ENCODE peak calls at places on chromosomes 12 and 14, in nine cellular contexts. One of them, this sample, is unnamed.

GRCh38 chr12:130429656-130430505 is 92.2 kb downstream of the PIWIL1 start:
- DNase-seq in IMR-90: no peak
- DNase-seq in endothelial cell of umbilical vein: no peak
- DNase-seq in stomach: peak
- DNase-seq in body of pancreas: no peak
- DNase-seq in ovary: no peak
- DNase-seq in Peyer's patch: peak
- DNase-seq in tibial nerve: no peak
- DNase-seq in transverse colon: no peak
- DNase-seq in this sample: no peak

GRCh38 chr12:130088509-130088908 is 73.8 kb upstream of the FZD10 start:
- DNase-seq in IMR-90: no peak
- DNase-seq in transverse colon: no peak
- DNase-seq in Peyer's patch: no peak
- DNase-seq in body of pancreas: no peak
- DNase-seq in endothelial cell of umbilical vein: no peak
- DNase-seq in tibial nerve: peak
- DNase-seq in ovary: no peak
- DNase-seq in stomach: no peak
- DNase-seq in this sample: no peak

GRCh38 chr14:37469650-37470049 is 125.4 kb downstream of the FOXA1 start:
- DNase-seq in stomach: no peak
- DNase-seq in Peyer's patch: no peak
- DNase-seq in tibial nerve: no peak
- DNase-seq in transverse colon: no peak
- DNase-seq in endothelial cell of umbilical vein: no peak
- DNase-seq in ovary: no peak
- DNase-seq in IMR-90: no peak
- DNase-seq in body of pancreas: no peak
- DNase-seq in this sample: no peak

GRCh38 chr12:64010069-64010686 is 165.7 kb downstream of the SRGAP1 start:
- DNase-seq in tibial nerve: no peak
- DNase-seq in body of pancreas: no peak
- DNase-seq in transverse colon: no peak
- DNase-seq in stomach: no peak
- DNase-seq in ovary: no peak
- DNase-seq in endothelial cell of umbilical vein: no peak
- DNase-seq in Peyer's patch: no peak
- DNase-seq in IMR-90: peak
- DNase-seq in this sample: no peak

GRCh38 chr12:78210894-78211302 is 380.2 kb downstream of the NAV3 start:
- DNase-seq in IMR-90: peak
- DNase-seq in stomach: no peak
- DNase-seq in body of pancreas: no peak
- DNase-seq in transverse colon: no peak
- DNase-seq in ovary: no peak
- DNase-seq in tibial nerve: no peak
- DNase-seq in Peyer's patch: no peak
- DNase-seq in endothelial cell of umbilical vein: peak
- DNase-seq in this sample: no peak

GRCh38 chr12:52441320-52441911 is 7.2 kb upstream of the KRT75 start:
- DNase-seq in tibial nerve: no peak
- DNase-seq in Peyer's patch: no peak
- DNase-seq in stomach: no peak
- DNase-seq in body of pancreas: no peak
- DNase-seq in endothelial cell of umbilical vein: no peak
- DNase-seq in IMR-90: peak
- DNase-seq in transverse colon: no peak
- DNase-seq in ovary: no peak
- DNase-seq in this sample: no peak

GRCh38 chr12:85657836-85658235 is 178.4 kb downstream of the RASSF9 start:
- DNase-seq in Peyer's patch: no peak
- DNase-seq in tibial nerve: no peak
- DNase-seq in ovary: no peak
- DNase-seq in stomach: no peak
- DNase-seq in endothelial cell of umbilical vein: no peak
- DNase-seq in body of pancreas: no peak
- DNase-seq in transverse colon: no peak
- DNase-seq in IMR-90: no peak
- DNase-seq in this sample: no peak

GRCh38 chr14:64778114-64778754 is 74.0 kb downstream of the PLEKHG3 start:
- DNase-seq in ovary: no peak
- DNase-seq in endothelial cell of umbilical vein: no peak
- DNase-seq in IMR-90: no peak
- DNase-seq in tibial nerve: no peak
- DNase-seq in transverse colon: no peak
- DNase-seq in body of pancreas: peak
- DNase-seq in stomach: no peak
- DNase-seq in Peyer's patch: no peak
- DNase-seq in this sample: no peak

DNA sequence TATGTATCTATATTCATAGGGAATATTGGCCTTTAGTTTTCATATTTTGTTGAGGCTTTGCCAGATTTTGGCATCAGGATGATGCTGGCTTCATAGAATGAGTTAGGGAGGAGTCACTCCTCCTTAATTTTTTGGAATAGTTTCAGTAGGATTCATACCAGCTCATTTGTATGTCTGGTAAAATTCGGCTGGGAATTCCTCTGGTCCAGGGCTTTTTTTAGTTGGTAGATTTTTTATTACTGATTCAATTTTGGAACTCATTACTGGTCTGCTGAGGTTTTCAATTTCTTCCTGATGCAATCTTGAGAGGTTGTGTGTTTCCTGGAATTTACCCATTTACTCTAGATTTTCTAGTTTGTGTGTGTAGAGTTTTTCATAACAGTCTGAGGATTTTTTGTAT is 175.2 kb downstream of the EPS8 start:
- DNase-seq in body of pancreas: no peak
- DNase-seq in transverse colon: no peak
- DNase-seq in IMR-90: no peak
- DNase-seq in tibial nerve: no peak
- DNase-seq in ovary: no peak
- DNase-seq in stomach: no peak
- DNase-seq in Peyer's patch: no peak
- DNase-seq in endothelial cell of umbilical vein: no peak
- DNase-seq in this sample: no peak
- TF ChIP-seq POLR2A in body of pancreas: no peak
- TF ChIP-seq POLR2A in transverse colon: no peak
- TF ChIP-seq POLR2A in IMR-90: no peak
- TF ChIP-seq POLR2A in tibial nerve: no peak
- TF ChIP-seq POLR2A in ovary: no peak
- TF ChIP-seq POLR2A in stomach: no peak
- TF ChIP-seq POLR2A in Peyer's patch: no peak
- TF ChIP-seq POLR2A in endothelial cell of umbilical vein: no peak
- TF ChIP-seq POLR2A in this sample: no peak

GRCh38 chr14:75060420-75060819 is 3.4 kb downstream of the ACYP1 start:
- DNase-seq in body of pancreas: no peak
- DNase-seq in transverse colon: no peak
- DNase-seq in ovary: no peak
- DNase-seq in tibial nerve: no peak
- DNase-seq in stomach: no peak
- DNase-seq in IMR-90: no peak
- DNase-seq in endothelial cell of umbilical vein: no peak
- DNase-seq in Peyer's patch: no peak
- DNase-seq in this sample: no peak

GRCh38 chr14:75067212-75067611 is 2.2 kb upstream of the ZC2HC1C start:
- DNase-seq in tibial nerve: no peak
- DNase-seq in stomach: no peak
- DNase-seq in IMR-90: no peak
- DNase-seq in transverse colon: no peak
- DNase-seq in ovary: no peak
- DNase-seq in endothelial cell of umbilical vein: no peak
- DNase-seq in Peyer's patch: no peak
- DNase-seq in body of pancreas: no peak
- DNase-seq in this sample: no peak

GRCh38 chr14:75064205-75064567 is 362 bp upstream of the ACYP1 start:
- DNase-seq in transverse colon: no peak
- DNase-seq in stomach: no peak
- DNase-seq in endothelial cell of umbilical vein: no peak
- DNase-seq in tibial nerve: no peak
- DNase-seq in body of pancreas: no peak
- DNase-seq in Peyer's patch: no peak
- DNase-seq in IMR-90: no peak
- DNase-seq in ovary: no peak
- DNase-seq in this sample: no peak

GRCh38 chr14:75063013-75063412 is 811 bp downstream of the ACYP1 start:
- DNase-seq in body of pancreas: no peak
- DNase-seq in Peyer's patch: no peak
- DNase-seq in tibial nerve: no peak
- DNase-seq in stomach: no peak
- DNase-seq in transverse colon: no peak
- DNase-seq in ovary: no peak
- DNase-seq in IMR-90: no peak
- DNase-seq in endothelial cell of umbilical vein: no peak
- DNase-seq in this sample: no peak

GRCh38 chr14:75063491-75064204 is at the start of gene ACYP1:
- DNase-seq in ovary: peak
- DNase-seq in IMR-90: peak
- DNase-seq in stomach: peak
- DNase-seq in transverse colon: peak
- DNase-seq in body of pancreas: peak
- DNase-seq in tibial nerve: peak
- DNase-seq in Peyer's patch: peak
- DNase-seq in endothelial cell of umbilical vein: peak
- DNase-seq in this sample: peak
- TF ChIP-seq POLR2A in ovary: peak
- TF ChIP-seq POLR2A in IMR-90: no peak
- TF ChIP-seq POLR2A in stomach: no peak
- TF ChIP-seq POLR2A in transverse colon: peak
- TF ChIP-seq POLR2A in body of pancreas: peak
- TF ChIP-seq POLR2A in tibial nerve: no peak
- TF ChIP-seq POLR2A in Peyer's patch: peak
- TF ChIP-seq POLR2A in endothelial cell of umbilical vein: peak
- TF ChIP-seq POLR2A in this sample: peak

GRCh38 chr12:92144045-92144630 is 1.5 kb downstream of the BTG1 start:
- DNase-seq in IMR-90: peak
- DNase-seq in body of pancreas: peak
- DNase-seq in ovary: peak
- DNase-seq in endothelial cell of umbilical vein: peak
- DNase-seq in stomach: peak
- DNase-seq in tibial nerve: peak
- DNase-seq in transverse colon: peak
- DNase-seq in Peyer's patch: peak
- DNase-seq in this sample: peak

GRCh38 chr12:92145481-92145730 is 240 bp downstream of the BTG1 start:
- DNase-seq in endothelial cell of umbilical vein: no peak
- DNase-seq in tibial nerve: no peak
- DNase-seq in body of pancreas: no peak
- DNase-seq in ovary: no peak
- DNase-seq in stomach: no peak
- DNase-seq in transverse colon: no peak
- DNase-seq in IMR-90: no peak
- DNase-seq in Peyer's patch: no peak
- DNase-seq in this sample: no peak

GRCh38 chr12:92145731-92146496 is at the start of gene BTG1:
- DNase-seq in stomach: peak
- DNase-seq in Peyer's patch: peak
- DNase-seq in IMR-90: peak
- DNase-seq in ovary: peak
- DNase-seq in body of pancreas: peak
- DNase-seq in tibial nerve: peak
- DNase-seq in transverse colon: peak
- DNase-seq in endothelial cell of umbilical vein: peak
- DNase-seq in this sample: peak

GRCh38 chr12:92143280-92143679 is 2.4 kb downstream of the BTG1 start:
- DNase-seq in tibial nerve: no peak
- DNase-seq in IMR-90: no peak
- DNase-seq in endothelial cell of umbilical vein: peak
- DNase-seq in Peyer's patch: no peak
- DNase-seq in body of pancreas: no peak
- DNase-seq in stomach: no peak
- DNase-seq in transverse colon: no peak
- DNase-seq in ovary: no peak
- DNase-seq in this sample: no peak

GRCh38 chr12:92144631-92145480 is 790 bp downstream of the BTG1 start:
- DNase-seq in IMR-90: peak
- DNase-seq in tibial nerve: no peak
- DNase-seq in body of pancreas: peak
- DNase-seq in stomach: peak
- DNase-seq in ovary: peak
- DNase-seq in transverse colon: peak
- DNase-seq in Peyer's patch: peak
- DNase-seq in endothelial cell of umbilical vein: peak
- DNase-seq in this sample: no peak
- TF ChIP-seq POLR2A in IMR-90: no peak
- TF ChIP-seq POLR2A in tibial nerve: no peak
- TF ChIP-seq POLR2A in body of pancreas: peak
- TF ChIP-seq POLR2A in stomach: no peak
- TF ChIP-seq POLR2A in ovary: no peak
- TF ChIP-seq POLR2A in transverse colon: peak
- TF ChIP-seq POLR2A in Peyer's patch: peak
- TF ChIP-seq POLR2A in endothelial cell of umbilical vein: peak
- TF ChIP-seq POLR2A in this sample: peak

GRCh38 chr12:106138646-106139421 is at the start of gene NUAK1:
- DNase-seq in body of pancreas: peak
- DNase-seq in tibial nerve: no peak
- DNase-seq in stomach: peak
- DNase-seq in endothelial cell of umbilical vein: peak
- DNase-seq in Peyer's patch: peak
- DNase-seq in ovary: peak
- DNase-seq in IMR-90: peak
- DNase-seq in transverse colon: peak
- DNase-seq in this sample: peak

GRCh38 chr12:106141003-106141402 is 2.2 kb upstream of the NUAK1 start:
- DNase-seq in body of pancreas: no peak
- DNase-seq in endothelial cell of umbilical vein: no peak
- DNase-seq in tibial nerve: no peak
- DNase-seq in transverse colon: no peak
- DNase-seq in ovary: no peak
- DNase-seq in IMR-90: no peak
- DNase-seq in stomach: no peak
- DNase-seq in Peyer's patch: no peak
- DNase-seq in this sample: no peak

GRCh38 chr12:106140223-106140986 is 1.7 kb upstream of the NUAK1 start:
- DNase-seq in stomach: no peak
- DNase-seq in ovary: peak
- DNase-seq in IMR-90: no peak
- DNase-seq in tibial nerve: no peak
- DNase-seq in endothelial cell of umbilical vein: no peak
- DNase-seq in Peyer's patch: no peak
- DNase-seq in transverse colon: no peak
- DNase-seq in body of pancreas: peak
- DNase-seq in this sample: no peak

GRCh38 chr12:106138279-106138645 is 492 bp downstream of the NUAK1 start:
- DNase-seq in IMR-90: no peak
- DNase-seq in tibial nerve: no peak
- DNase-seq in stomach: no peak
- DNase-seq in body of pancreas: peak
- DNase-seq in transverse colon: no peak
- DNase-seq in ovary: peak
- DNase-seq in endothelial cell of umbilical vein: no peak
- DNase-seq in Peyer's patch: no peak
- DNase-seq in this sample: no peak

DNA sequence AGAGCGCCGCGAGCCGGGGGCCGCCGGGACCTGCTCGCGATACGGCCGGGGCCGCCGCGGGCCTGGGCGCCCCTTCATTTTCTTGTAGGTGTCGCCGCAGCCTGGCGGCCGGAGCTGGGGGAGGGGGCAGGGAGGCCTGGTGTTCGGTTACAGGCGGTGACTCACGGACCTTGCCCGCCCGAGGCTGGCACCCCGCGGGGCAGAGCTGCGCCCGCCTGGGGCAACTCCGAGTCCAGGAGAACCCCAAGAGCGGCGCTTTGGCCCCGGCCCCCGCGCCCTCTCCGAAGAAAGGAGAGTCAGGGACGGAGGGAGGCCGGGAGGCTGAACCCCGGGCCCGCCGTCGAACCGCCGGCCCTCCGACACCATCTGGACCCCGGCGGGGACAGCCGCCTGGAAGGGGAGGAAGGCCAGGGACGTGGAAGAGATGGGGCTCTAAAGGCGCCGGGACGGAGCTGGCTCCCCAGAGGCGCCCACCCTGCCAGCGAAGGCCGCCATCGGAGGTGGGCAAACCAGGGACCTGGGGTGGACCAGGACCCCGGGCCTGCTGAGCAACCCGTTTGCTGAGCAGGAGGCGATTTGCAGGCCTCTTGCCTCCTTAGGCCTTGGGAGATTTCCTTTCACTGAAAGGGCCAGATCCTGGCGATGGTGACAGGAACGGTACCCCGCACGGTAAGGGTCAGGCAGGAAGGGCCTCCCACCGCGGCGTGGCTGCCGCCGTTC is 828 bp upstream of the NUAK1 start:
- DNase-seq in endothelial cell of umbilical vein: peak
- DNase-seq in body of pancreas: peak
- DNase-seq in IMR-90: peak
- DNase-seq in stomach: peak
- DNase-seq in Peyer's patch: peak
- DNase-seq in transverse colon: peak
- DNase-seq in ovary: peak
- DNase-seq in tibial nerve: peak
- DNase-seq in this sample: peak
- TF ChIP-seq POLR2A in endothelial cell of umbilical vein: peak
- TF ChIP-seq POLR2A in body of pancreas: peak
- TF ChIP-seq POLR2A in IMR-90: no peak
- TF ChIP-seq POLR2A in stomach: no peak
- TF ChIP-seq POLR2A in Peyer's patch: no peak
- TF ChIP-seq POLR2A in transverse colon: no peak
- TF ChIP-seq POLR2A in ovary: peak
- TF ChIP-seq POLR2A in tibial nerve: peak
- TF ChIP-seq POLR2A in this sample: peak